ENCODE peak calls at places on chromosome 15, in six cellular contexts. M is H1, P is IMR-90, T is neuronal stem cell, Q is mesenchymal stem cell, S is trophoblast cell. A is an unnamed sample.

GRCh38 chr15:97171556-97171955 is 788.9 kb upstream of the ARRDC4 start:
- DNase-seq in Q (no peak), M (no peak), T (no peak), P (no peak), S (no peak), A (no peak)

GRCh38 chr15:92533298-92533697 is 122.3 kb downstream of the FAM174B start:
- DNase-seq in T (no peak), Q (no peak), S (no peak), M (no peak), P (no peak), A (no peak)

GRCh38 chr15:92117301-92117731 is 263.8 kb downstream of the SLCO3A1 start:
- DNase-seq in Q (no peak), S (no peak), P (no peak), M (no peak), T (no peak), A (no peak)

GRCh38 chr15:92155941-92156340 is 237.7 kb upstream of the ST8SIA2 start:
- DNase-seq in Q (no peak), P (no peak), T (no peak), M (no peak), S (no peak), A (no peak)

GRCh38 chr15:61084502-61084901 is 144.6 kb downstream of the RORA start:
- DNase-seq in T (no peak), Q (no peak), S (no peak), P (no peak), M (no peak), A (no peak)

GRCh38 chr15:29822100-29822684 is at the start of gene TJP1:
- DNase-seq in P (peak; percentile 74), Q (peak; percentile 70), S (peak; percentile 64), T (peak; percentile 79), M (no peak), A (peak; percentile 87)

GRCh38 chr15:67685008-67685599 is 140.2 kb upstream of the SKOR1 start:
- DNase-seq in P (peak; percentile 58), T (peak; percentile 44), Q (peak; percentile 59), M (no peak), S (no peak), A (peak; percentile 66)

GRCh38 chr15:70096215-70096974 is 1.3 kb downstream of the TLE3 start:
- DNase-seq in P (peak; percentile 56), Q (peak; percentile 72), T (peak; percentile 76), M (no peak), S (no peak), A (peak; percentile 65)

GRCh38 chr15:50116477-50116876 is 2.6 kb downstream of the ATP8B4 start:
- DNase-seq in T (no peak), Q (peak; percentile 34), M (peak; percentile 13), P (peak; percentile 19), S (peak; percentile 14), A (peak; percentile 88)

GRCh38 chr15:61929452-61929851 is 130.8 kb downstream of the VPS13C start:
- DNase-seq in M (no peak), S (no peak), Q (no peak), T (no peak), P (no peak), A (no peak)

GRCh38 chr15:78914027-78914764 is 30.6 kb downstream of the CTSH start:
- DNase-seq in S (no peak), M (no peak), P (no peak), T (no peak), Q (no peak), A (peak; percentile 66)

GRCh38 chr15:37764733-37765191 is 169.7 kb upstream of the TMCO5A start:
- DNase-seq in M (no peak), P (peak; percentile 74), T (no peak), Q (peak; percentile 58), S (no peak), A (peak; percentile 69)

GRCh38 chr15:98669638-98670037 is 21.3 kb downstream of the IGF1R start:
- DNase-seq in Q (no peak), T (no peak), S (no peak), P (no peak), M (no peak), A (no peak)

GRCh38 chr15:98674336-98674735 is 26.0 kb downstream of the IGF1R start:
- DNase-seq in S (no peak), P (no peak), Q (no peak), M (no peak), T (no peak), A (no peak)

GRCh38 chr15:98676586-98677270 is 28.4 kb downstream of the IGF1R start:
- DNase-seq in T (no peak), Q (no peak), S (peak; percentile 35), P (no peak), M (no peak), A (no peak)

GRCh38 chr15:98671060-98672008 is 23.0 kb downstream of the IGF1R start:
- DNase-seq in S (peak; percentile 34), M (peak; percentile 43), T (no peak), P (peak; percentile 69), Q (peak; percentile 81), A (peak; percentile 96)

GRCh38 chr15:98673133-98673532 is 24.8 kb downstream of the IGF1R start:
- DNase-seq in T (no peak), P (no peak), S (no peak), M (no peak), Q (no peak), A (no peak)
- H3K4me3 ChIP-seq in T (no peak overlapping the region), P (no peak overlapping the region), S (no peak overlapping the region), M (no peak overlapping the region), Q (no peak overlapping the region), A (no peak overlapping the region)

GRCh38 chr15:101066501-101067408 is 147.6 kb downstream of the LRRK1 start:
- DNase-seq in M (no peak), Q (no peak), P (no peak), T (no peak), S (no peak), A (no peak)

GRCh38 chr15:101068961-101069734 is 150.0 kb downstream of the LRRK1 start:
- DNase-seq in P (peak; percentile 61), T (peak; percentile 79), S (peak; percentile 97), Q (peak; percentile 96), M (peak; percentile 94), A (peak; percentile 98)

GRCh38 chr15:101067660-101068522 is 148.7 kb downstream of the LRRK1 start:
- DNase-seq in M (no peak), Q (peak; percentile 10), P (peak; percentile 7), T (no peak), S (no peak), A (no peak)

GRCh38 chr15:101070024-101070423 is 150.9 kb downstream of the LRRK1 start:
- DNase-seq in S (no peak), M (no peak), P (no peak), T (no peak), Q (peak; percentile 40), A (no peak)

DNA sequence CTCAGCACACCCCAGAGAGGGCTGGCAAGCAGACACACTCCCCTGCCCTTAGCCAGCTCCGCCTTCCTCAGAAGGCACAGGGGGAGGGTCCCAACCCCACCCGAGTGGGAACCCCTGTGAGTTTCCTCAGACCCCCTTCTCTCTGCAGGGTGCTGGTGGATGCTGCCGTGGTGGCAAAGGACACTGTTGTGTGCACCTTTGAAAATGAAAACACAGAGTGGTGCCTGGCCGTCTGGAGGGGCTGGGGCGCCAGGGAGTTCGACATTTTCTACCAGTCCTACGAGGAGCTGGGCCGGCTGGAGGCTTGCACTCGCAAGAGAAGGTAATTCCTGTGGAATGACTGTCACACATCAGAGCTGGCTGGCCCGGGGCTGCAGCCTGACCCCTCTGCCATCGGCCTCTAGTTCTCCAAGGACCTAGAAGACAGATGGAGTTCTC is 149.4 kb downstream of the LRRK1 start:
- DNase-seq in S (peak; percentile 81), M (no peak), P (peak; percentile 27), T (no peak), Q (no peak), A (no peak)
- H3K4ac ChIP-seq in S (peak overlapping the region; percentile 61), M (peak overlapping the region; percentile 99), P (peak overlapping the region; percentile 93), T (peak overlapping the region; percentile 39), Q (peak overlapping the region; percentile 75), A (peak overlapping the region; percentile 25)

GRCh38 chr15:58918239-58918638 is 15.2 kb downstream of the SLTM start:
- DNase-seq in Q (no peak), T (no peak), M (no peak), P (no peak), S (peak; percentile 53), A (peak; percentile 77)
- H3K36me3 ChIP-seq in Q (peaks cover 63% of the 10 kb centered on the region), T (peaks cover 93% of the 10 kb centered on the region), M (peaks cover 57% of the 10 kb centered on the region), P (peaks cover 7% of the 10 kb centered on the region), S (peaks cover 18% of the 10 kb centered on the region), A (no peaks in the 10 kb centered on the region)

DNA sequence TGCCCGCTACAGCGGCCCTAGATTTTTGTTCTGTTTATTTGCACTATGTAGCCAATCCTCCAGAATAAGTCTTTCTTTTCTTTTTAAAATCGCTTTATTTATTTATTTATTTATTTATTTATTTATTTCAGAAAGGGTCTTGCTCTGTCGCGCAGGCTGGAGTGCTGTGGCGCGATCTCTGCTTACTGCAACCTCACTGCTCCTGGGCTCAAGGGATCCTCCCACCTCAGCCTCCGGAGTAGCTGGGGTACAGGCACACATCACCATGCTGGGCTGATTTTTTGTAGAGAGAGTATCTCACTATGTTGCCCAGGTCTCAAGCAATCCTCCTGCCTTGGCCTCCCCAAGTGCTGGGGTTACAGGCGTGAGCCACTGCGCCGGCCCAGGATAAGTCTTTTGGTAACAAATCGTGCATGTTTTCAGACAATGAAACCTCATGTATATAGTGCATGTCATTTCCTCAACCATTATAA is 333 bp upstream of the MTFMT start:
- DNase-seq in T (no peak), P (no peak), Q (no peak), S (no peak), M (no peak), A (no peak)
- H3K4me3 ChIP-seq in T (no peak overlapping the region), P (peak overlapping the region; percentile 81), Q (no peak overlapping the region), S (peak overlapping the region; percentile 10), M (peak overlapping the region; percentile 75), A (no peak overlapping the region)

GRCh38 chr15:75639709-75640482 is at the start of gene IMP3:
- DNase-seq in S (peak; percentile 96), P (peak; percentile 95), T (peak; percentile 95), Q (peak; percentile 98), M (peak; percentile 89), A (peak; percentile 99)
- H3K4ac ChIP-seq in S (peak within 1 kb of the TSS; percentile 11), P (peak within 1 kb of the TSS; percentile 97), T (peak within 1 kb of the TSS; percentile 97), Q (peak within 1 kb of the TSS; percentile 98), M (peak within 1 kb of the TSS; percentile 98), A (peak within 1 kb of the TSS; percentile 73)

GRCh38 chr15:101043911-101044624 is 124.9 kb downstream of the LRRK1 start:
- DNase-seq in S (no peak), T (no peak), Q (no peak), P (no peak), M (no peak), A (no peak)
- H3K36me3 ChIP-seq in S (no peaks in the 10 kb centered on the region), T (no peaks in the 10 kb centered on the region), Q (peaks cover 56% of the 10 kb centered on the region), P (peaks cover 16% of the 10 kb centered on the region), M (no peaks in the 10 kb centered on the region), A (no peaks in the 10 kb centered on the region)

DNA sequence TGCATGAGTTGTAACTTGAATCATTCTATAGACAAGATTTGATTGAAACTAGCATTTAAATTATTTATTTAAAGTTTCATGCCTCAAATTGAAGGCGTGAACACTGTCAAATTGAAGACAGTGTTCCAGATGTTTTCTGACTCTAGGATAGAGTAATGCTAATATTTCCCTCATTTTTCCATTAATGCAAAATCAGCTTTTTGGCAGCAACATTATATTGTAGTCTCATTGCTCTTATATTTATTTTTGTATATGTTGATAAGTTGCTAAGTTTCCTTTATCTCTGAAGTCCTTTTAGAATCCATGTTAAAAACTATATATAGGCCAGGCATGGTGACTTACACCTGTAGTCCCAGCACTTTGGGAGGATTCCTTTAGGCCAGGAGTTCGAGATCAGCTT is 4.8 kb downstream of the FANCI start:
- DNase-seq in S (no peak), T (no peak), P (no peak), M (no peak), Q (no peak), A (no peak)
- H3K4me3 ChIP-seq in S (no peak overlapping the region), T (no peak overlapping the region), P (no peak overlapping the region), M (no peak overlapping the region), Q (no peak overlapping the region), A (no peak overlapping the region)